ENCODE peak calls at places on chromosomes 7 and 10, in four cellular contexts. One of them, this sample, is unnamed.

GRCh38 chr10:3140280-3140679 is 32.3 kb downstream of the PITRM1 start:
- DNase-seq in activated T-cell treated with anti-CD3 and anti-CD28 coated beads, Interleukin-2, amount 50 U/mL, for 4 hours: no peak
- DNase-seq in stimulated activated CD8-positive, alpha-beta memory T cell treated with anti-CD3 and anti-CD28 coated beads, Interleukin-15, amount 100 ng/mL, for 4 hours: no peak
- DNase-seq in mesendoderm: no peak
- DNase-seq in this sample: no peak

GRCh38 chr10:93028881-93029280 is 31.7 kb upstream of the CYP26C1 start:
- DNase-seq in stimulated activated CD8-positive, alpha-beta memory T cell treated with anti-CD3 and anti-CD28 coated beads, Interleukin-15, amount 100 ng/mL, for 4 hours: no peak
- DNase-seq in activated T-cell treated with anti-CD3 and anti-CD28 coated beads, Interleukin-2, amount 50 U/mL, for 4 hours: no peak
- DNase-seq in mesendoderm: peak; percentile 46
- DNase-seq in this sample: peak; percentile 64

GRCh38 chr10:68231106-68231901 is 609 bp downstream of the ATOH7 start:
- DNase-seq in mesendoderm: peak; percentile 85
- DNase-seq in activated T-cell treated with anti-CD3 and anti-CD28 coated beads, Interleukin-2, amount 50 U/mL, for 4 hours: no peak
- DNase-seq in stimulated activated CD8-positive, alpha-beta memory T cell treated with anti-CD3 and anti-CD28 coated beads, Interleukin-15, amount 100 ng/mL, for 4 hours: no peak
- DNase-seq in this sample: peak; percentile 70

GRCh38 chr7:155001756-155002410 is 1.0 kb downstream of the PAXIP1 start:
- DNase-seq in mesendoderm: no peak
- DNase-seq in stimulated activated CD8-positive, alpha-beta memory T cell treated with anti-CD3 and anti-CD28 coated beads, Interleukin-15, amount 100 ng/mL, for 4 hours: no peak
- DNase-seq in activated T-cell treated with anti-CD3 and anti-CD28 coated beads, Interleukin-2, amount 50 U/mL, for 4 hours: no peak
- DNase-seq in this sample: no peak

GRCh38 chr7:44107961-44108767 is 4.0 kb downstream of the AEBP1 start:
- DNase-seq in activated T-cell treated with anti-CD3 and anti-CD28 coated beads, Interleukin-2, amount 50 U/mL, for 4 hours: no peak
- DNase-seq in stimulated activated CD8-positive, alpha-beta memory T cell treated with anti-CD3 and anti-CD28 coated beads, Interleukin-15, amount 100 ng/mL, for 4 hours: no peak
- DNase-seq in mesendoderm: no peak
- DNase-seq in this sample: no peak

GRCh38 chr7:442457-442856 is 77.2 kb downstream of the PDGFA start:
- DNase-seq in activated T-cell treated with anti-CD3 and anti-CD28 coated beads, Interleukin-2, amount 50 U/mL, for 4 hours: no peak
- DNase-seq in stimulated activated CD8-positive, alpha-beta memory T cell treated with anti-CD3 and anti-CD28 coated beads, Interleukin-15, amount 100 ng/mL, for 4 hours: no peak
- DNase-seq in mesendoderm: no peak
- DNase-seq in this sample: no peak

GRCh38 chr10:96358851-96359540 is at the start of gene OPALIN:
- DNase-seq in stimulated activated CD8-positive, alpha-beta memory T cell treated with anti-CD3 and anti-CD28 coated beads, Interleukin-15, amount 100 ng/mL, for 4 hours: no peak
- DNase-seq in activated T-cell treated with anti-CD3 and anti-CD28 coated beads, Interleukin-2, amount 50 U/mL, for 4 hours: no peak
- DNase-seq in mesendoderm: no peak
- DNase-seq in this sample: no peak

GRCh38 chr10:127196227-127196954 is at the start of gene INSYN2A:
- DNase-seq in mesendoderm: peak; percentile 90
- DNase-seq in stimulated activated CD8-positive, alpha-beta memory T cell treated with anti-CD3 and anti-CD28 coated beads, Interleukin-15, amount 100 ng/mL, for 4 hours: no peak
- DNase-seq in activated T-cell treated with anti-CD3 and anti-CD28 coated beads, Interleukin-2, amount 50 U/mL, for 4 hours: no peak
- DNase-seq in this sample: peak; percentile 46

GRCh38 chr7:54546081-54546985 is 4.2 kb downstream of the VSTM2A start:
- DNase-seq in activated T-cell treated with anti-CD3 and anti-CD28 coated beads, Interleukin-2, amount 50 U/mL, for 4 hours: no peak
- DNase-seq in mesendoderm: peak; percentile 86
- DNase-seq in stimulated activated CD8-positive, alpha-beta memory T cell treated with anti-CD3 and anti-CD28 coated beads, Interleukin-15, amount 100 ng/mL, for 4 hours: no peak
- DNase-seq in this sample: peak; percentile 4

GRCh38 chr7:26202019-26202985 is 757 bp downstream of the CBX3 start:
- DNase-seq in mesendoderm: no peak
- DNase-seq in activated T-cell treated with anti-CD3 and anti-CD28 coated beads, Interleukin-2, amount 50 U/mL, for 4 hours: peak; percentile 60
- DNase-seq in stimulated activated CD8-positive, alpha-beta memory T cell treated with anti-CD3 and anti-CD28 coated beads, Interleukin-15, amount 100 ng/mL, for 4 hours: peak; percentile 40
- DNase-seq in this sample: no peak

GRCh38 chr7:148540041-148540738 is 50.4 kb upstream of the C7orf33 start:
- DNase-seq in stimulated activated CD8-positive, alpha-beta memory T cell treated with anti-CD3 and anti-CD28 coated beads, Interleukin-15, amount 100 ng/mL, for 4 hours: no peak
- DNase-seq in activated T-cell treated with anti-CD3 and anti-CD28 coated beads, Interleukin-2, amount 50 U/mL, for 4 hours: no peak
- DNase-seq in mesendoderm: peak; percentile 82
- DNase-seq in this sample: peak; percentile 28